ENCODE peak calls at places on chromosomes 11 and 22, in four cellular contexts. E is MM.1S, O is DND-41, T is GM23248. F is an unnamed sample.

GRCh38 chr22:28207281-28208030 is 288.4 kb upstream of the PITPNB start:
- DNase-seq in O (no peak), E (no peak), T (peak; percentile 56), F (no peak)

GRCh38 chr11:112762686-112763048 is 198.6 kb upstream of the NCAM1 start:
- DNase-seq in T (no peak), O (no peak), E (no peak), F (no peak)

GRCh38 chr11:102573851-102574250 is 43.3 kb upstream of the MMP7 start:
- DNase-seq in T (no peak), O (no peak), E (no peak), F (no peak)

GRCh38 chr11:46237248-46238077 is 40.0 kb upstream of the CREB3L1 start:
- DNase-seq in O (no peak), E (no peak), T (peak; percentile 94), F (peak; percentile 86)

GRCh38 chr11:124669193-124669592 is 4.3 kb downstream of the SIAE start:
- DNase-seq in E (peak; percentile 52), T (peak; percentile 63), O (peak; percentile 25), F (peak; percentile 28)

GRCh38 chr11:36155301-36155700 is 133.9 kb downstream of the COMMD9 start:
- DNase-seq in T (no peak), E (no peak), O (no peak), F (no peak)

GRCh38 chr11:92224394-92225205 is at the start of gene FAT3:
- DNase-seq in T (peak; percentile 65), O (no peak), E (no peak), F (no peak)

GRCh38 chr11:42709216-42709615 is 602.6 kb upstream of the API5 start:
- DNase-seq in E (no peak), T (no peak), O (no peak), F (no peak)

GRCh38 chr11:69442807-69443137 is 38.7 kb upstream of the LINC01488 start:
- DNase-seq in T (peak; percentile 88), O (no peak), E (no peak), F (no peak)

GRCh38 chr11:10520562-10520961 is 20.4 kb downstream of the RNF141 start:
- DNase-seq in T (no peak), O (no peak), E (no peak), F (no peak)

GRCh38 chr22:44816141-44816540 is 63.8 kb downstream of the ARHGAP8 start:
- DNase-seq in E (no peak), O (no peak), T (peak; percentile 8), F (no peak)

GRCh38 chr22:46613606-46613997 is 6.6 kb upstream of the GRAMD4 start:
- DNase-seq in T (no peak), E (peak; percentile 36), O (peak; percentile 83), F (no peak)

GRCh38 chr11:67071420-67072284 is 15.0 kb downstream of the RHOD start:
- DNase-seq in T (peak; percentile 63), O (peak; percentile 52), E (peak; percentile 74), F (no peak)

GRCh38 chr11:3223932-3224729 is 5.5 kb upstream of the MRGPRG start:
- DNase-seq in E (no peak), O (peak; percentile 7), T (no peak), F (no peak)

GRCh38 chr11:126127284-126127845 is 64.7 kb upstream of the CDON start:
- DNase-seq in T (peak; percentile 53), O (no peak), E (no peak), F (no peak)

GRCh38 chr11:12253843-12254281 is 123.5 kb upstream of the PARVA start:
- DNase-seq in E (no peak), T (no peak), O (no peak), F (no peak)

GRCh38 chr11:26578998-26579635 is 7.1 kb upstream of the MUC15 start:
- DNase-seq in T (peak; percentile 65), E (no peak), O (no peak), F (no peak)

GRCh38 chr22:37186228-37186996 is 1.6 kb downstream of the C1QTNF6 start:
- DNase-seq in T (peak; percentile 58), O (peak; percentile 63), E (peak; percentile 68), F (peak; percentile 97)

GRCh38 chr22:39254789-39255298 is 10.1 kb upstream of the PDGFB start:
- DNase-seq in E (peak; percentile 71), O (no peak), T (peak; percentile 82), F (no peak)

GRCh38 chr11:131595812-131596211 is 225.4 kb downstream of the NTM start:
- DNase-seq in T (no peak), E (no peak), O (no peak), F (no peak)

GRCh38 chr11:119338946-119339580 is 1.6 kb downstream of the C1QTNF5 start:
- DNase-seq in E (no peak), O (no peak), T (no peak), F (no peak)

GRCh38 chr11:12675951-12676711 is 1.9 kb downstream of the TEAD1 start:
- DNase-seq in E (peak; percentile 27), T (peak; percentile 50), O (no peak), F (no peak)

GRCh38 chr22:20412474-20413216 is 18.7 kb downstream of the ZNF74 start:
- DNase-seq in T (no peak), O (no peak), E (no peak), F (no peak)
- TF ChIP-seq EZH2 in T (no peak), O (no peak), E (no peak), F (no peak)

GRCh38 chr11:28701760-28702449 is 593.7 kb downstream of the METTL15 start:
- DNase-seq in O (no peak), T (peak; percentile 16), E (no peak), F (peak; percentile 69)
- TF ChIP-seq EZH2 in O (no peak), T (no peak), E (no peak), F (no peak)

DNA sequence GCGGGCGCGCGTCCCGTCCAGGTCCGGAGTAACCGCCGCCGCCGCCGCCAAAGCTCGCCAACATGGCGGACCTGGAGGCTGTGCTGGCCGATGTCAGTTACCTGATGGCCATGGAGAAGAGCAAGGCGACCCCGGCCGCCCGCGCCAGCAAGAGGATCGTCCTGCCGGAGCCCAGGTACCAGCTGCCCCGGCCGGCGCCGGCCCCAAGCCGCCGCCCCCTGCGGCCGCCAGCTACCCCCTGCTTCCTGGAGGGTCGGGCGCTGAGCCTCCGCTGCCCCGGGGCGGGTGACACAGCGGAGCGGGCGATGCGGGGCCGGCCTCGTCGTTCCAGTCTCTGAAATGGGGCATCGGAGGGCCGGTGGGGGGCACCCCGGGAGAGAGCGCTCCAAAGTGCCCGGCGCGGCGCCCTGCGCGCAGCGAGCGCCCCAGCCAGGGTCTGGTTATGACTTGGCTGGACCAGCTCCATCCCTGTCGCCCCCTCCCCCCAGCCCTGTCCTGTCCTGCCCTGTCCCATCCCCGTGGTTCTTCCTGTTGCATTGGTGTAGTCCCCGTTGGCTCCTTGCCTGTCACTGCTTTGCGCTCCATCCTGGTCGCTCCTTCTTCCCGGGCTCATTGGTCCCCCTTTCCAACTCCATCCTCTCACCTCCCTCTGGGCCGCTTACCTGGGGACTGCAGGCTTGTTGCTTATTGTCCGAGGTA is 653 bp downstream of the GRK3 start:
- DNase-seq in T (peak; percentile 42), E (no peak), O (peak; percentile 32), F (no peak)
- TF ChIP-seq EZH2 in T (no peak), E (no peak), O (peak; percentile 60), F (no peak)

GRCh38 chr22:50581031-50581949 is 1.4 kb downstream of the CHKB start:
- DNase-seq in O (no peak), T (peak; percentile 26), E (no peak), F (no peak)

GRCh38 chr22:50582562-50583293 is at the start of gene CHKB:
- DNase-seq in O (peak; percentile 99), E (peak; percentile 99), T (peak; percentile 100), F (peak; percentile 91)

GRCh38 chr22:50579752-50580151 is 1.5 kb upstream of the CPT1B start:
- DNase-seq in O (no peak), E (no peak), T (no peak), F (no peak)

GRCh38 chr22:50583294-50583865 is 731 bp upstream of the CHKB start:
- DNase-seq in O (no peak), E (no peak), T (peak; percentile 27), F (no peak)

GRCh38 chr22:50581950-50582561 is 593 bp downstream of the CHKB start:
- DNase-seq in O (no peak), E (peak; percentile 33), T (peak; percentile 55), F (no peak)
- TF ChIP-seq EZH2 in O (no peak), E (no peak), T (no peak), F (no peak)

GRCh38 chr22:26169312-26170111 is at the start of gene SEZ6L:
- DNase-seq in T (peak; percentile 1), O (no peak), E (no peak), F (no peak)
- TF ChIP-seq EZH2 in T (no peak), O (no peak), E (no peak), F (no peak)

GRCh38 chr11:84498016-84498415 is 1129.1 kb downstream of the DLG2 start:
- DNase-seq in O (no peak), T (peak; percentile 82), E (no peak), F (no peak)
- TF ChIP-seq EZH2 in O (no peak), T (no peak), E (no peak), F (no peak)

GRCh38 chr22:20865869-20866445 is 7.2 kb downstream of the SNAP29 start:
- DNase-seq in O (no peak), E (no peak), T (no peak), F (no peak)
- TF ChIP-seq EZH2 in O (no peak), E (no peak), T (no peak), F (no peak)

GRCh38 chr22:19759994-19760651 is 455 bp upstream of the TBX1 start:
- DNase-seq in E (no peak), O (no peak), T (peak; percentile 46), F (no peak)
- TF ChIP-seq EZH2 in E (peak; percentile 98), O (no peak), T (peak; percentile 93), F (no peak)

F was measured in HCT116.